ENCODE peak calls at places on chromosomes 1 and 21, in four cellular contexts. One of them, this sample, is unnamed.

GRCh38 chr1:98086156-98086555 is 165.3 kb upstream of the DPYD start:
- DNase-seq in GM12865: no peak
- DNase-seq in astrocyte: peak; percentile 81
- DNase-seq in cardiac muscle cell: no peak
- DNase-seq in this sample: no peak

GRCh38 chr1:29644812-29645211 is 408.5 kb downstream of the PTPRU start:
- DNase-seq in GM12865: no peak
- DNase-seq in astrocyte: no peak
- DNase-seq in cardiac muscle cell: no peak
- DNase-seq in this sample: no peak

GRCh38 chr1:160117709-160118183 is 2.2 kb downstream of the ATP1A2 start:
- DNase-seq in GM12865: no peak
- DNase-seq in astrocyte: no peak
- DNase-seq in cardiac muscle cell: peak; percentile 61
- DNase-seq in this sample: no peak

GRCh38 chr1:46315669-46316403 is 12.3 kb downstream of the UQCRH start:
- DNase-seq in GM12865: no peak
- DNase-seq in astrocyte: peak; percentile 52
- DNase-seq in cardiac muscle cell: no peak
- DNase-seq in this sample: no peak

GRCh38 chr1:102879439-102879993 is 228.8 kb downstream of the COL11A1 start:
- DNase-seq in GM12865: no peak
- DNase-seq in astrocyte: peak; percentile 83
- DNase-seq in cardiac muscle cell: no peak
- DNase-seq in this sample: no peak

GRCh38 chr1:67459068-67459467 is 28.9 kb upstream of the SERBP1 start:
- DNase-seq in GM12865: no peak
- DNase-seq in astrocyte: no peak
- DNase-seq in cardiac muscle cell: no peak
- DNase-seq in this sample: no peak

GRCh38 chr1:246907472-246907871 is 24.3 kb downstream of the AHCTF1 start:
- DNase-seq in GM12865: peak; percentile 34
- DNase-seq in astrocyte: peak; percentile 55
- DNase-seq in cardiac muscle cell: peak; percentile 71
- DNase-seq in this sample: no peak

GRCh38 chr1:95021085-95021484 is 51.7 kb downstream of the ALG14 start:
- DNase-seq in GM12865: no peak
- DNase-seq in astrocyte: peak; percentile 74
- DNase-seq in cardiac muscle cell: no peak
- DNase-seq in this sample: no peak

GRCh38 chr1:18583326-18583941 is 47.2 kb upstream of the PAX7 start:
- DNase-seq in GM12865: no peak
- DNase-seq in astrocyte: no peak
- DNase-seq in cardiac muscle cell: no peak
- DNase-seq in this sample: no peak

GRCh38 chr1:9376886-9377333 is 84.2 kb downstream of the SPSB1 start:
- DNase-seq in GM12865: no peak
- DNase-seq in astrocyte: peak; percentile 78
- DNase-seq in cardiac muscle cell: no peak
- DNase-seq in this sample: no peak

GRCh38 chr1:183318433-183318832 is 99.7 kb downstream of the NMNAT2 start:
- DNase-seq in GM12865: peak; percentile 85
- DNase-seq in astrocyte: peak; percentile 75
- DNase-seq in cardiac muscle cell: peak; percentile 44
- DNase-seq in this sample: peak; percentile 25

GRCh38 chr1:97159342-97159741 is 437.8 kb downstream of the PTBP2 start:
- DNase-seq in GM12865: peak; percentile 36
- DNase-seq in astrocyte: no peak
- DNase-seq in cardiac muscle cell: no peak
- DNase-seq in this sample: no peak

GRCh38 chr1:78650114-78650513 is 483 bp downstream of the IFI44 start:
- DNase-seq in GM12865: peak; percentile 31
- DNase-seq in astrocyte: peak; percentile 12
- DNase-seq in cardiac muscle cell: no peak
- DNase-seq in this sample: no peak

GRCh38 chr1:85992756-85993155 is 163.8 kb downstream of the COL24A1 start:
- DNase-seq in GM12865: peak; percentile 71
- DNase-seq in astrocyte: peak; percentile 54
- DNase-seq in cardiac muscle cell: no peak
- DNase-seq in this sample: no peak

GRCh38 chr1:86430376-86430775 is 6.4 kb downstream of the CLCA2 start:
- DNase-seq in GM12865: no peak
- DNase-seq in astrocyte: no peak
- DNase-seq in cardiac muscle cell: no peak
- DNase-seq in this sample: no peak

GRCh38 chr1:109807822-109808680 is 44.3 kb upstream of the EPS8L3 start:
- DNase-seq in GM12865: no peak
- DNase-seq in astrocyte: peak; percentile 62
- DNase-seq in cardiac muscle cell: no peak
- DNase-seq in this sample: no peak

GRCh38 chr21:35945089-35945671 is 115.1 kb downstream of the SETD4 start:
- DNase-seq in GM12865: no peak
- DNase-seq in astrocyte: no peak
- DNase-seq in cardiac muscle cell: no peak
- DNase-seq in this sample: no peak

GRCh38 chr1:210237514-210237913 is 4.9 kb downstream of the SERTAD4 start:
- DNase-seq in GM12865: no peak
- DNase-seq in astrocyte: no peak
- DNase-seq in cardiac muscle cell: no peak
- DNase-seq in this sample: no peak

GRCh38 chr1:219926363-219926998 is 1.9 kb downstream of the SLC30A10 start:
- DNase-seq in GM12865: no peak
- DNase-seq in astrocyte: no peak
- DNase-seq in cardiac muscle cell: no peak
- DNase-seq in this sample: no peak

GRCh38 chr1:168783831-168784230 is 54.8 kb upstream of the DPT start:
- DNase-seq in GM12865: no peak
- DNase-seq in astrocyte: peak; percentile 38
- DNase-seq in cardiac muscle cell: no peak
- DNase-seq in this sample: no peak

GRCh38 chr1:47738560-47739182 is 258.5 kb downstream of the TRABD2B start:
- DNase-seq in GM12865: no peak
- DNase-seq in astrocyte: peak; percentile 10
- DNase-seq in cardiac muscle cell: peak; percentile 82
- DNase-seq in this sample: peak; percentile 82

DNA sequence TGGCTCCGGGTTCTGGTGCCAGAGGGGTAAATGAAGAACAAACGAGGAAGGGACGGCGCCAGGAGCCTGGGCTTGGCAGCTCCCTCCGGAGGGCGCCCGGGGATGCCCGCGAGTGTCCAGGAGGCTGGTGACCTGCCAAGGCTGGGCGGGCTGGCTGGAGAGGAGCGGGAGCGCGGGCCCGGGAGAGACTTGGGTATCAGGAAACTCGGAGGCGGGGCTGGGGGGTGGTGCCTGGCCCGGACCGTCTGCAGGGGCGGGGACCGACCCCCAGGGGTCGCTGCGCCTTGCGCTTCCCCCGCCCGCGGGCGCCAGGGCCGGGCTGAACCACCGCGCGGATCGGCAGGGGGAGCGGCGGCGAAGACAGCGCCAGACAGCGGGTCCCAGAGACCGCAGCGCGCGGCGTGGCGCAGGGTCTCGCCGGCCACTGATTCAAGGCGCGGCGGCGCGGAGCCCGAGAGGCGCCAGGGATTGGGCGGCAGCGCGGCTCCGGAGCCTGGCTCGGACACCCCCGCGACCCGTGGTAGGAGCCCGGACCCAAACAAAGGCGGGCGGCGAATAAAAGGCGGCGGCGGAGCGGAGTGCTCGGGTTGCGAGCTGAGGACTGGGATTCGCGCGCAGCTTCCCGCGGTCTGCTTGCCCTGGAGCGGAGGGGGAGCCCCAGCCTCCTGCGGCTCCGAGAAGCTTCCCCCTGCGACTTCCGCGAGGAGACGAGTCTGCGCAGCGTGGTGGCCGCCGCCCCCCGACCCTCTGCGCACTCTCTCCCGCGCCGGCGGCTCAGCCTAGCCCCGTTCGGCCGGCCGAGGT is at the start of gene DISP3:
- DNase-seq in GM12865: peak; percentile 78
- DNase-seq in astrocyte: peak; percentile 12
- DNase-seq in cardiac muscle cell: peak; percentile 91
- DNase-seq in this sample: peak; percentile 94
- TF ChIP-seq CTCF in GM12865: peak; percentile 70
- TF ChIP-seq CTCF in astrocyte: peak; percentile 30
- TF ChIP-seq CTCF in cardiac muscle cell: peak; percentile 60
- TF ChIP-seq CTCF in this sample: peak; percentile 83

DNA sequence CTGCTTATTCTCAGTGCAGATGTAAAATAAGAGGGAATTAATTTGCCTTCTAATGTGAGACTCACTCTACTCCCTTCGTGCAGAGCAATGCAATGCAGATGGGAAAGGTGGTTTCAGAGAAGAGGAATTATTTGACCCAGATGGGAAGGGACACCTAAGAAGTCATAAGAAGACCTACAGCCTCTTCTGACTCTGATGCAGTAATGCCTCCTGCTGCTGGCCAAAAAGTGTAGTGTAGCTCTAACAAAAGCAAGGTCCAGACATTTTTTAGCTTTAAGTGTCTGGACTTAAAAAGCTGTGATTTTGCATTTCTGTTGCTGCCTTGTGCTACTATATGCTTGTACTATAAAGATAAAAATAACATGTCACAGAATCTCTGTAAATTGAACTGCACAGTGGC is 501.4 kb downstream of the TTLL7 start:
- DNase-seq in GM12865: peak; percentile 69
- DNase-seq in astrocyte: no peak
- DNase-seq in cardiac muscle cell: peak; percentile 23
- DNase-seq in this sample: no peak
- TF ChIP-seq CTCF in GM12865: peak; percentile 70
- TF ChIP-seq CTCF in astrocyte: peak; percentile 12
- TF ChIP-seq CTCF in cardiac muscle cell: no peak
- TF ChIP-seq CTCF in this sample: peak; percentile 40

DNA sequence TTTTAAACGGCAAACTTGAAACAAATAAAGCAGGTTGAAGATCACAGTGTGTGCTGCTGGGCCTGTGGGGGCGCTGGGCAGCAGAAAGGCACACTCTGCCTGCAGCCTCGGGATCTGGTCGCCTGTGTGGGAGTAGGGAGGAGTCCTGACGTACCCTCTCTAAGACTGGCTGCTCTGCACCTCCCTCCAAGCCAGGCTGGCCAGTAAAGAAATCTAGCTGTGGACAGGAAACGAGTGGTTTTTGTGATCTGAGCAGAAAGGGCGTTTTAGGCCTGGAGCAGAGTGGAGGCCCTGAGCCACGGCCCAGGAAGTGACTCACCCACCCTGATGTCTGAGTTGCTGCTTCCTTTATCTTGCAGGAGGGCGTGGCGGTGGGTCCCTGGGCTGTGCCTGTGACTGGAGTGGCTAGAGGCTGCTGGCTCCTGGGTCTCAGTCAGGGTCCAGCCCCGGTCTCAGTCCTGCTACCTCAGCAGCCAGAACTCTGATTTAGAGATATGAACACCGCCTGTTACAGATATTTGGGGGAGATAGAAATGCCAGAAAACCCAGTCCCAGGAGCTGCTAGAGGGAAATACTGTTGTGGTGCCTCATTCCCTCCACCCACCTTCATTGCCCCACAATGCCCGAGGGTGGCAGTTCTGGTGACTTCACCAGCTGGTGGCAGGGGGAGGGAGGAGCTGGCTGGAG is 11.3 kb upstream of the S100A11 start:
- DNase-seq in GM12865: peak; percentile 97
- DNase-seq in astrocyte: peak; percentile 99
- DNase-seq in cardiac muscle cell: peak; percentile 88
- DNase-seq in this sample: peak; percentile 78
- TF ChIP-seq CTCF in GM12865: peak; percentile 65
- TF ChIP-seq CTCF in astrocyte: peak; percentile 61
- TF ChIP-seq CTCF in cardiac muscle cell: peak; percentile 77
- TF ChIP-seq CTCF in this sample: peak; percentile 55

GRCh38 chr1:203146537-203146936 is 19.0 kb downstream of the ADORA1 start:
- DNase-seq in GM12865: no peak
- DNase-seq in astrocyte: no peak
- DNase-seq in cardiac muscle cell: no peak
- DNase-seq in this sample: no peak

GRCh38 chr1:203147376-203147775 is 19.9 kb downstream of the ADORA1 start:
- DNase-seq in GM12865: no peak
- DNase-seq in astrocyte: no peak
- DNase-seq in cardiac muscle cell: no peak
- DNase-seq in this sample: no peak

GRCh38 chr1:203149188-203149840 is 21.8 kb downstream of the ADORA1 start:
- DNase-seq in GM12865: no peak
- DNase-seq in astrocyte: no peak
- DNase-seq in cardiac muscle cell: peak; percentile 73
- DNase-seq in this sample: no peak

GRCh38 chr1:203148579-203148978 is 21.1 kb downstream of the ADORA1 start:
- DNase-seq in GM12865: no peak
- DNase-seq in astrocyte: no peak
- DNase-seq in cardiac muscle cell: no peak
- DNase-seq in this sample: no peak

DNA sequence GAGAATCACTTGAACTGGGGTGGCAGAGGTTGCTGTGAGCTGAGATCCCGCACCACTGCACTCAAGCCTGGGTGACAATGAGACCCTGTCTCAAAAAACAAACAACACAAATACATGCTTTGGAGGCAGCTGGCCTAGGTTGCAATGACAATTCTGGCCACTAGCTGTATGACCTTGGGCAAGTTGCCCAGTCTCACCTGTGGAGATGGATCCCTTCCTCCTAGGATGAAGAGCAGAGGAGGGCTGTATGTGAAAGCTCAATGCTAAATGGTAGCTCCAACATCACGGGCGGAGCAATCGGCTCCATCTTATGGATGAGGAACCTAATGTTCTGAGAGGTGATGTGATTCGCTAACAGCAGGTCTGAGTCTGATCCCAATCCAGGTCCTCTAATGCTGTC is 20.6 kb downstream of the ADORA1 start:
- DNase-seq in GM12865: no peak
- DNase-seq in astrocyte: no peak
- DNase-seq in cardiac muscle cell: no peak
- DNase-seq in this sample: no peak
- TF ChIP-seq CTCF in GM12865: peak; percentile 48
- TF ChIP-seq CTCF in astrocyte: peak; percentile 29
- TF ChIP-seq CTCF in cardiac muscle cell: peak; percentile 21
- TF ChIP-seq CTCF in this sample: peak; percentile 30

GRCh38 chr1:107196973-107197562 is 56.2 kb downstream of the NTNG1 start:
- DNase-seq in GM12865: peak; percentile 83
- DNase-seq in astrocyte: no peak
- DNase-seq in cardiac muscle cell: peak; percentile 16
- DNase-seq in this sample: peak; percentile 16
- TF ChIP-seq CTCF in GM12865: peak; percentile 59
- TF ChIP-seq CTCF in astrocyte: peak; percentile 43
- TF ChIP-seq CTCF in cardiac muscle cell: peak; percentile 12
- TF ChIP-seq CTCF in this sample: peak; percentile 48

GRCh38 chr21:25420831-25421230 is 186.4 kb downstream of the MRPL39 start:
- DNase-seq in GM12865: peak; percentile 72
- DNase-seq in astrocyte: no peak
- DNase-seq in cardiac muscle cell: no peak
- DNase-seq in this sample: no peak

GRCh38 chr21:25424045-25424444 is 183.2 kb downstream of the MRPL39 start:
- DNase-seq in GM12865: peak; percentile 71
- DNase-seq in astrocyte: no peak
- DNase-seq in cardiac muscle cell: no peak
- DNase-seq in this sample: no peak

GRCh38 chr21:25424674-25425073 is 182.6 kb downstream of the MRPL39 start:
- DNase-seq in GM12865: peak; percentile 76
- DNase-seq in astrocyte: no peak
- DNase-seq in cardiac muscle cell: no peak
- DNase-seq in this sample: no peak

GRCh38 chr21:25422610-25423608 is 184.4 kb downstream of the MRPL39 start:
- DNase-seq in GM12865: peak; percentile 60
- DNase-seq in astrocyte: no peak
- DNase-seq in cardiac muscle cell: no peak
- DNase-seq in this sample: no peak

GRCh38 chr21:25421327-25422028 is 185.8 kb downstream of the MRPL39 start:
- DNase-seq in GM12865: peak; percentile 95
- DNase-seq in astrocyte: peak; percentile 20
- DNase-seq in cardiac muscle cell: peak; percentile 67
- DNase-seq in this sample: peak; percentile 20
- TF ChIP-seq CTCF in GM12865: peak; percentile 73
- TF ChIP-seq CTCF in astrocyte: peak; percentile 37
- TF ChIP-seq CTCF in cardiac muscle cell: peak; percentile 43
- TF ChIP-seq CTCF in this sample: peak; percentile 56